ENCODE peak calls at places on chromosomes 7 and 10, in six cellular contexts. A is hypothalamus; H is memory B cell; Q is activated T-helper 1 cell treated with Interleukin-2 at 50 U/mL for 16 hours; W is nephron progenitor cell; T is CD4-positive, alpha-beta T cell. K is an unnamed sample.

GRCh38 chr7:19707240-19707639 is 1.6 kb downstream of the POLR1F start:
- DNase-seq in H (no peak), Q (no peak), W (no peak), T (no peak), A (no peak), K (no peak)

GRCh38 chr7:69395072-69395714 is 203.1 kb upstream of the AUTS2 start:
- DNase-seq in H (no peak), W (no peak), Q (no peak), A (no peak), T (no peak), K (no peak)

GRCh38 chr7:47441796-47442744 is 139.8 kb downstream of the TNS3 start:
- DNase-seq in T (no peak), W (no peak), Q (no peak), H (no peak), A (no peak), K (no peak)

GRCh38 chr7:78786055-78786454 is 667.4 kb downstream of the MAGI2 start:
- DNase-seq in T (no peak), A (no peak), Q (no peak), W (no peak), H (no peak), K (no peak)

GRCh38 chr7:101911800-101912705 is 94.6 kb downstream of the CUX1 start:
- DNase-seq in A (no peak), Q (no peak), W (no peak), T (no peak), H (no peak), K (no peak)

GRCh38 chr7:2517678-2518077 is 1.9 kb upstream of the LFNG start:
- DNase-seq in Q (no peak), H (no peak), T (no peak), W (no peak), A (no peak), K (no peak)

GRCh38 chr7:25857376-25858067 is 294.5 kb upstream of the NFE2L3 start:
- DNase-seq in Q (no peak), A (no peak), T (no peak), H (no peak), W (peak), K (no peak)

GRCh38 chr10:91562839-91563581 is 69.9 kb downstream of the PPP1R3C start:
- DNase-seq in T (no peak), H (no peak), A (no peak), W (no peak), Q (no peak), K (no peak)

GRCh38 chr7:120997902-120998301 is 9.4 kb downstream of the CPED1 start:
- DNase-seq in A (no peak), Q (no peak), T (no peak), H (no peak), W (no peak), K (no peak)

GRCh38 chr10:5457741-5458140 is 41.6 kb downstream of the CALML5 start:
- DNase-seq in W (no peak), Q (no peak), H (no peak), A (no peak), T (no peak), K (no peak)

GRCh38 chr7:74356589-74357315 is 67.5 kb downstream of the CLIP2 start:
- DNase-seq in T (no peak), Q (no peak), W (no peak), H (no peak), A (no peak), K (no peak)

GRCh38 chr10:88028654-88029053 is 165.2 kb downstream of the PTEN start:
- DNase-seq in A (no peak), T (no peak), Q (no peak), H (no peak), W (no peak), K (no peak)

K was measured in CD8-positive, alpha-beta memory T cell.